ENCODE peak calls at places on chromosomes 13 and 19, in five cellular contexts. One of them, this sample, is unnamed.

GRCh38 chr19:23002690-23003422 is at the start of gene ZNF728:
- DNase-seq in fibroblast of pulmonary artery: no peak
- DNase-seq in right cardiac atrium: peak
- DNase-seq in fibroblast of the aortic adventitia: no peak
- DNase-seq in dorsolateral prefrontal cortex: no peak
- DNase-seq in this sample: peak

GRCh38 chr13:98466634-98467236 is 110.2 kb downstream of the STK24 start:
- DNase-seq in fibroblast of pulmonary artery: peak
- DNase-seq in dorsolateral prefrontal cortex: no peak
- DNase-seq in fibroblast of the aortic adventitia: peak
- DNase-seq in right cardiac atrium: no peak
- DNase-seq in this sample: no peak

GRCh38 chr19:43527860-43528622 is 1.0 kb upstream of the ETHE1 start:
- DNase-seq in fibroblast of pulmonary artery: no peak
- DNase-seq in fibroblast of the aortic adventitia: peak
- DNase-seq in dorsolateral prefrontal cortex: no peak
- DNase-seq in right cardiac atrium: peak
- DNase-seq in this sample: peak

GRCh38 chr13:45119469-45119989 is 781 bp upstream of the GTF2F2 start:
- DNase-seq in dorsolateral prefrontal cortex: peak
- DNase-seq in fibroblast of pulmonary artery: peak
- DNase-seq in right cardiac atrium: no peak
- DNase-seq in fibroblast of the aortic adventitia: peak
- DNase-seq in this sample: no peak

GRCh38 chr13:46858163-46858562 is 38.7 kb downstream of the HTR2A start:
- DNase-seq in fibroblast of the aortic adventitia: no peak
- DNase-seq in dorsolateral prefrontal cortex: no peak
- DNase-seq in right cardiac atrium: no peak
- DNase-seq in fibroblast of pulmonary artery: no peak
- DNase-seq in this sample: no peak

GRCh38 chr19:2747349-2747748 is 7.5 kb upstream of the SLC39A3 start:
- DNase-seq in right cardiac atrium: no peak
- DNase-seq in dorsolateral prefrontal cortex: no peak
- DNase-seq in fibroblast of pulmonary artery: no peak
- DNase-seq in fibroblast of the aortic adventitia: no peak
- DNase-seq in this sample: no peak

GRCh38 chr13:80196756-80197155 is 144.2 kb downstream of the SPRY2 start:
- DNase-seq in fibroblast of the aortic adventitia: no peak
- DNase-seq in dorsolateral prefrontal cortex: no peak
- DNase-seq in right cardiac atrium: no peak
- DNase-seq in fibroblast of pulmonary artery: peak
- DNase-seq in this sample: no peak

GRCh38 chr13:111345682-111346081 is 25.2 kb downstream of the TEX29 start:
- DNase-seq in fibroblast of the aortic adventitia: no peak
- DNase-seq in dorsolateral prefrontal cortex: no peak
- DNase-seq in right cardiac atrium: no peak
- DNase-seq in fibroblast of pulmonary artery: no peak
- DNase-seq in this sample: no peak

GRCh38 chr13:20869540-20869939 is 33.0 kb downstream of the XPO4 start:
- DNase-seq in fibroblast of pulmonary artery: peak
- DNase-seq in right cardiac atrium: no peak
- DNase-seq in fibroblast of the aortic adventitia: peak
- DNase-seq in dorsolateral prefrontal cortex: no peak
- DNase-seq in this sample: no peak

GRCh38 chr19:4380254-4380727 is 20.1 kb downstream of the SH3GL1 start:
- DNase-seq in fibroblast of pulmonary artery: no peak
- DNase-seq in fibroblast of the aortic adventitia: no peak
- DNase-seq in dorsolateral prefrontal cortex: no peak
- DNase-seq in right cardiac atrium: peak
- DNase-seq in this sample: no peak

GRCh38 chr13:54573186-54573585 is 1544.6 kb downstream of the OLFM4 start:
- DNase-seq in fibroblast of the aortic adventitia: no peak
- DNase-seq in dorsolateral prefrontal cortex: no peak
- DNase-seq in right cardiac atrium: no peak
- DNase-seq in fibroblast of pulmonary artery: no peak
- DNase-seq in this sample: no peak

GRCh38 chr13:89694471-89694870 is 1653.0 kb upstream of the MIR17HG start:
- DNase-seq in fibroblast of pulmonary artery: no peak
- DNase-seq in dorsolateral prefrontal cortex: no peak
- DNase-seq in right cardiac atrium: no peak
- DNase-seq in fibroblast of the aortic adventitia: no peak
- DNase-seq in this sample: no peak

GRCh38 chr19:27684293-27684692 is 1528.7 kb downstream of the UQCRFS1 start:
- DNase-seq in dorsolateral prefrontal cortex: no peak
- DNase-seq in fibroblast of pulmonary artery: no peak
- DNase-seq in fibroblast of the aortic adventitia: no peak
- DNase-seq in right cardiac atrium: no peak
- DNase-seq in this sample: no peak

GRCh38 chr13:48028066-48028465 is 9.5 kb upstream of the NUDT15 start:
- DNase-seq in fibroblast of pulmonary artery: no peak
- DNase-seq in dorsolateral prefrontal cortex: no peak
- DNase-seq in right cardiac atrium: no peak
- DNase-seq in fibroblast of the aortic adventitia: no peak
- DNase-seq in this sample: no peak

GRCh38 chr19:16297575-16298178 is 26.9 kb upstream of the KLF2 start:
- DNase-seq in fibroblast of pulmonary artery: no peak
- DNase-seq in dorsolateral prefrontal cortex: no peak
- DNase-seq in right cardiac atrium: no peak
- DNase-seq in fibroblast of the aortic adventitia: no peak
- DNase-seq in this sample: no peak

GRCh38 chr13:73697166-73697565 is 437.0 kb downstream of the KLF12 start:
- DNase-seq in fibroblast of the aortic adventitia: no peak
- DNase-seq in fibroblast of pulmonary artery: no peak
- DNase-seq in dorsolateral prefrontal cortex: no peak
- DNase-seq in right cardiac atrium: no peak
- DNase-seq in this sample: no peak

GRCh38 chr19:16000024-16000687 is 51.3 kb downstream of the OR10H4 start:
- DNase-seq in fibroblast of pulmonary artery: no peak
- DNase-seq in fibroblast of the aortic adventitia: no peak
- DNase-seq in dorsolateral prefrontal cortex: no peak
- DNase-seq in right cardiac atrium: no peak
- DNase-seq in this sample: no peak

GRCh38 chr13:94433055-94433947 is 46.2 kb downstream of the DCT start:
- DNase-seq in fibroblast of the aortic adventitia: no peak
- DNase-seq in fibroblast of pulmonary artery: peak
- DNase-seq in dorsolateral prefrontal cortex: no peak
- DNase-seq in right cardiac atrium: peak
- DNase-seq in this sample: no peak

GRCh38 chr19:45250216-45250831 is 747 bp upstream of the MARK4 start:
- DNase-seq in right cardiac atrium: no peak
- DNase-seq in fibroblast of pulmonary artery: no peak
- DNase-seq in fibroblast of the aortic adventitia: no peak
- DNase-seq in dorsolateral prefrontal cortex: no peak
- DNase-seq in this sample: no peak

GRCh38 chr13:114095486-114095885 is 36.9 kb downstream of the RASA3 start:
- DNase-seq in fibroblast of the aortic adventitia: no peak
- DNase-seq in dorsolateral prefrontal cortex: no peak
- DNase-seq in fibroblast of pulmonary artery: no peak
- DNase-seq in right cardiac atrium: no peak
- DNase-seq in this sample: no peak

GRCh38 chr13:21402586-21403307 is 56.4 kb downstream of the ZDHHC20 start:
- DNase-seq in dorsolateral prefrontal cortex: no peak
- DNase-seq in right cardiac atrium: no peak
- DNase-seq in fibroblast of pulmonary artery: peak
- DNase-seq in fibroblast of the aortic adventitia: peak
- DNase-seq in this sample: no peak

GRCh38 chr19:21693399-21693798 is 74.0 kb downstream of the ZNF100 start:
- DNase-seq in dorsolateral prefrontal cortex: no peak
- DNase-seq in fibroblast of the aortic adventitia: no peak
- DNase-seq in fibroblast of pulmonary artery: no peak
- DNase-seq in right cardiac atrium: no peak
- DNase-seq in this sample: no peak

GRCh38 chr19:3459322-3459881 is 20.9 kb downstream of the SMIM24 start:
- DNase-seq in fibroblast of pulmonary artery: peak
- DNase-seq in fibroblast of the aortic adventitia: peak
- DNase-seq in right cardiac atrium: peak
- DNase-seq in dorsolateral prefrontal cortex: no peak
- DNase-seq in this sample: peak

GRCh38 chr19:48591021-48591420 is 15.5 kb upstream of the SPACA4 start:
- DNase-seq in dorsolateral prefrontal cortex: no peak
- DNase-seq in fibroblast of the aortic adventitia: no peak
- DNase-seq in right cardiac atrium: no peak
- DNase-seq in fibroblast of pulmonary artery: peak
- DNase-seq in this sample: no peak

GRCh38 chr13:113670541-113670940 is 3.5 kb downstream of the GRK1 start:
- DNase-seq in fibroblast of the aortic adventitia: no peak
- DNase-seq in dorsolateral prefrontal cortex: no peak
- DNase-seq in right cardiac atrium: peak
- DNase-seq in fibroblast of pulmonary artery: no peak
- DNase-seq in this sample: no peak

GRCh38 chr13:37791699-37792098 is 77.9 kb downstream of the TRPC4 start:
- DNase-seq in right cardiac atrium: no peak
- DNase-seq in dorsolateral prefrontal cortex: no peak
- DNase-seq in fibroblast of the aortic adventitia: peak
- DNase-seq in fibroblast of pulmonary artery: peak
- DNase-seq in this sample: no peak

GRCh38 chr13:50230365-50230978 is 215.2 kb downstream of the KCNRG start:
- DNase-seq in fibroblast of the aortic adventitia: peak
- DNase-seq in right cardiac atrium: no peak
- DNase-seq in fibroblast of pulmonary artery: peak
- DNase-seq in dorsolateral prefrontal cortex: no peak
- DNase-seq in this sample: no peak

GRCh38 chr13:73792796-73793195 is 341.4 kb downstream of the KLF12 start:
- DNase-seq in fibroblast of pulmonary artery: no peak
- DNase-seq in fibroblast of the aortic adventitia: no peak
- DNase-seq in right cardiac atrium: no peak
- DNase-seq in dorsolateral prefrontal cortex: no peak
- DNase-seq in this sample: no peak

GRCh38 chr13:65613004-65613403 is 1617.1 kb downstream of the PCDH9 start:
- DNase-seq in fibroblast of the aortic adventitia: no peak
- DNase-seq in fibroblast of pulmonary artery: no peak
- DNase-seq in right cardiac atrium: no peak
- DNase-seq in dorsolateral prefrontal cortex: no peak
- DNase-seq in this sample: no peak

GRCh38 chr19:42254083-42254849 is 662 bp downstream of the ERF start:
- DNase-seq in dorsolateral prefrontal cortex: peak
- DNase-seq in fibroblast of pulmonary artery: peak
- DNase-seq in right cardiac atrium: peak
- DNase-seq in fibroblast of the aortic adventitia: no peak
- DNase-seq in this sample: no peak

GRCh38 chr19:55277494-55277893 is 2.4 kb downstream of the HSPBP1 start:
- DNase-seq in dorsolateral prefrontal cortex: no peak
- DNase-seq in right cardiac atrium: no peak
- DNase-seq in fibroblast of the aortic adventitia: no peak
- DNase-seq in fibroblast of pulmonary artery: no peak
- DNase-seq in this sample: no peak

GRCh38 chr19:55276720-55277430 is 3.0 kb downstream of the HSPBP1 start:
- DNase-seq in right cardiac atrium: no peak
- DNase-seq in fibroblast of the aortic adventitia: no peak
- DNase-seq in dorsolateral prefrontal cortex: no peak
- DNase-seq in fibroblast of pulmonary artery: no peak
- DNase-seq in this sample: no peak

GRCh38 chr19:55278391-55279135 is 1.3 kb downstream of the HSPBP1 start:
- DNase-seq in fibroblast of the aortic adventitia: no peak
- DNase-seq in dorsolateral prefrontal cortex: no peak
- DNase-seq in right cardiac atrium: no peak
- DNase-seq in fibroblast of pulmonary artery: no peak
- DNase-seq in this sample: no peak

GRCh38 chr19:55273978-55274707 is 5.8 kb downstream of the HSPBP1 start:
- DNase-seq in right cardiac atrium: no peak
- DNase-seq in dorsolateral prefrontal cortex: no peak
- DNase-seq in fibroblast of the aortic adventitia: no peak
- DNase-seq in fibroblast of pulmonary artery: no peak
- DNase-seq in this sample: no peak

DNA sequence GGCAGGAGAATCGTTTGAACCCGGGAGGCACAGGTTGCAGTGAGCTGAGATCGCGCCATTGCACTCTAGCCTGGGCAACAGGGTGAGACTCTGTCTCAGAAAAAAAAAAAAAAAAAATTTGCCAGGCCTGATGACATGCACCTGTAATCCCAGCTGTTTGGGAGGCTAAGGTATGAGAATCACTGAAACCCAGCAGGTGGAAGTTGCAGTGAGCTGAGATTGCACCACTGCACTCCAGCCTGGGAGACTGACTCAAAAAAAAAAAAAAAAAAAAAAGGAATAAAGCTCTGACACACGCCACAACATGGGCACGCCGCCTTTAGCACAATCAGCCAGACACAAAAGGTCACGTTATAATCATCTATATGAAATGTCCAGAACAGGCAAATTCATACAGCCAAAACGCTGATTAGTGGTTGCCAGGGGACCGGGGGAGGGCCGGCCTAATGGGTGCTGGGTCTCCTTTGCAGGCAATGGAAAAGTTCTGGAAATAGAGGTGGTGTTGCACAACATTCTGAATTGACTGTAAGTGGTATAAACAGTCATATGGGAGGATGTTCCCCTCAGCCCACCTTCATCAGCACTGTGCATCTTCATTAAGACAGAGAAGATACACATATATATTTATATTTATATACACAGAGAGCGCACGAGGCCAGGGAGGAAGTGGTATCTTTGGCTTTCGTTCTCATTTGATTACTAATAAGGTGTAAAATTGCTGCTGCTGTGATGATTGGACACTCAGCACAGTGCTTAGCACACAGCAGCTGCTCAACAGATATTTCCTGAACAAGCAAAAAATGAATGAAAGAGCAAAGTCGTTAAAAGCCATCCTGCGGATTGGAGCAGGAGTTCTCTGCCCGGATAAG is 3.8 kb downstream of the HSPBP1 start:
- DNase-seq in fibroblast of the aortic adventitia: no peak
- DNase-seq in right cardiac atrium: no peak
- DNase-seq in fibroblast of pulmonary artery: no peak
- DNase-seq in dorsolateral prefrontal cortex: no peak
- DNase-seq in this sample: no peak
- H3K4me3 ChIP-seq in fibroblast of the aortic adventitia: no peak
- H3K4me3 ChIP-seq in right cardiac atrium: no peak
- H3K4me3 ChIP-seq in fibroblast of pulmonary artery: no peak
- H3K4me3 ChIP-seq in dorsolateral prefrontal cortex: no peak
- H3K4me3 ChIP-seq in this sample: no peak

GRCh38 chr13:33174491-33174890 is 111.1 kb downstream of the STARD13 start:
- DNase-seq in fibroblast of pulmonary artery: no peak
- DNase-seq in fibroblast of the aortic adventitia: no peak
- DNase-seq in right cardiac atrium: no peak
- DNase-seq in dorsolateral prefrontal cortex: no peak
- DNase-seq in this sample: no peak
- H3K4me3 ChIP-seq in fibroblast of pulmonary artery: no peak
- H3K4me3 ChIP-seq in fibroblast of the aortic adventitia: no peak
- H3K4me3 ChIP-seq in right cardiac atrium: no peak
- H3K4me3 ChIP-seq in dorsolateral prefrontal cortex: no peak
- H3K4me3 ChIP-seq in this sample: no peak

DNA sequence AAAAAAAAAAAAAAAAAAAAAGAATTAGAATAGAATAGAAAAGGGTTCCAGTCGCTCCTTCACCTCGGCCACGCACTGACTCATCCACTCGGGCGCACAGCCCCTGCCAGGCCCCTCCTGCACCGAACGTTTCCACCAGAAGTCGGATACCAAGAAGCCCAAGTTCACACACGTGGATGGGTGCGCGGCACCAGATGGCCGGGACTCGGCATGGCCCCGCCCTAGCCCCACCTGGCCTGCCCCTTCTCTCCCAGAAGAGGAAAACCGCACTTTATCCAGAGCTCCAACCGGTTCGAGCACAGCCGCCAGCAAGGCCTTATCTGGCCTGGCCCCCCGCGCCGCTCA is 5.9 kb downstream of the PRR36 start:
- DNase-seq in fibroblast of pulmonary artery: no peak
- DNase-seq in fibroblast of the aortic adventitia: no peak
- DNase-seq in dorsolateral prefrontal cortex: no peak
- DNase-seq in right cardiac atrium: no peak
- DNase-seq in this sample: no peak
- H3K4me3 ChIP-seq in fibroblast of pulmonary artery: no peak
- H3K4me3 ChIP-seq in fibroblast of the aortic adventitia: no peak
- H3K4me3 ChIP-seq in dorsolateral prefrontal cortex: no peak
- H3K4me3 ChIP-seq in right cardiac atrium: no peak
- H3K4me3 ChIP-seq in this sample: peak

GRCh38 chr19:40592170-40592569 is 9.0 kb upstream of the LTBP4 start:
- DNase-seq in fibroblast of the aortic adventitia: peak
- DNase-seq in right cardiac atrium: no peak
- DNase-seq in fibroblast of pulmonary artery: peak
- DNase-seq in dorsolateral prefrontal cortex: no peak
- DNase-seq in this sample: no peak
- H3K4me3 ChIP-seq in fibroblast of the aortic adventitia: no peak
- H3K4me3 ChIP-seq in right cardiac atrium: no peak
- H3K4me3 ChIP-seq in fibroblast of pulmonary artery: no peak
- H3K4me3 ChIP-seq in dorsolateral prefrontal cortex: no peak
- H3K4me3 ChIP-seq in this sample: no peak